ENCODE peak calls at places on chromosomes 12 and 14, in nine cellular contexts. G is T-helper 2 cell; A is WTC11; R is endothelial cell; X is central memory CD4-positive, alpha-beta T cell; V is fibroblast of mammary gland; P is stimulated activated CD4-positive, alpha-beta T cell treated with anti-CD3 and anti-CD28 coated beads, Interleukin-1b, Interleukin-23, amount 100 ng/mL, for 24 hours; Y is T47D; H is nephron progenitor cell. K is an unnamed sample.

GRCh38 chr12:88650715-88651114 is 70.4 kb upstream of the KITLG start:
- DNase-seq in G (no peak), A (no peak), R (no peak), X (no peak), V (peak; percentile 90), P (no peak), Y (peak; percentile 7), H (no peak), K (peak; percentile 32)

GRCh38 chr12:41058266-41058665 is 129.9 kb upstream of the PDZRN4 start:
- DNase-seq in G (no peak), A (no peak), R (no peak), X (no peak), V (no peak), P (no peak), Y (no peak), H (no peak), K (no peak)

GRCh38 chr14:50954811-50955372 is 10.6 kb upstream of the PYGL start:
- DNase-seq in G (no peak), A (no peak), R (no peak), X (no peak), V (peak; percentile 81), P (no peak), Y (peak; percentile 70), H (no peak), K (peak; percentile 58)

GRCh38 chr14:99427632-99428315 is 52.9 kb downstream of the SETD3 start:
- DNase-seq in G (no peak), A (no peak), R (no peak), X (no peak), V (peak; percentile 43), P (no peak), Y (no peak), H (no peak), K (no peak)

GRCh38 chr12:48183091-48183875 is at the start of gene CCDC184:
- DNase-seq in G (peak; percentile 57), A (peak; percentile 74), R (peak; percentile 58), X (peak; percentile 85), V (peak; percentile 71), P (peak; percentile 61), Y (peak; percentile 70), H (peak; percentile 68), K (peak; percentile 62)

GRCh38 chr14:91231446-91231845 is 13.1 kb downstream of the GPR68 start:
- DNase-seq in G (no peak), A (no peak), R (no peak), X (no peak), V (peak; percentile 54), P (no peak), Y (no peak), H (no peak), K (no peak)

GRCh38 chr14:99136047-99136400 is 136.0 kb downstream of the BCL11B start:
- DNase-seq in G (no peak), A (no peak), R (no peak), X (no peak), V (no peak), P (no peak), Y (no peak), H (no peak), K (no peak)

GRCh38 chr12:94638521-94638920 is 11.8 kb downstream of the TMCC3 start:
- DNase-seq in G (no peak), A (no peak), R (no peak), X (no peak), V (no peak), P (no peak), Y (no peak), H (no peak), K (no peak)

GRCh38 chr12:124087251-124088141 is 114.5 kb downstream of the ZNF664 start:
- DNase-seq in G (no peak), A (no peak), R (no peak), X (no peak), V (no peak), P (no peak), Y (no peak), H (peak; percentile 12), K (no peak)

GRCh38 chr12:29782821-29783772 is 645 bp downstream of the TMTC1 start:
- DNase-seq in G (no peak), A (peak; percentile 61), R (peak; percentile 35), X (no peak), V (peak; percentile 35), P (no peak), Y (no peak), H (peak; percentile 65), K (peak; percentile 63)

GRCh38 chr12:110234197-110235154 is 46.6 kb upstream of the ATP2A2 start:
- DNase-seq in G (no peak), A (no peak), R (no peak), X (no peak), V (no peak), P (no peak), Y (no peak), H (no peak), K (no peak)

GRCh38 chr12:123106640-123107359 is 44.1 kb downstream of the PITPNM2 start:
- DNase-seq in G (peak; percentile 16), A (no peak), R (no peak), X (peak; percentile 48), V (no peak), P (peak; percentile 50), Y (no peak), H (no peak), K (no peak)

GRCh38 chr14:93965287-93965821 is 11.0 kb downstream of the ASB2 start:
- DNase-seq in G (no peak), A (no peak), R (no peak), X (no peak), V (peak; percentile 93), P (no peak), Y (no peak), H (no peak), K (peak; percentile 62)

GRCh38 chr12:24778486-24779304 is 170.2 kb downstream of the BCAT1 start:
- DNase-seq in G (no peak), A (no peak), R (peak; percentile 6), X (no peak), V (peak; percentile 73), P (no peak), Y (peak; percentile 54), H (no peak), K (peak; percentile 75)

GRCh38 chr12:3405821-3406220 is 85.2 kb upstream of the PRMT8 start:
- DNase-seq in G (no peak), A (no peak), R (no peak), X (no peak), V (no peak), P (no peak), Y (no peak), H (no peak), K (no peak)

GRCh38 chr12:1083888-1084262 is 92.9 kb downstream of the ERC1 start:
- DNase-seq in G (no peak), A (no peak), R (no peak), X (no peak), V (peak; percentile 79), P (no peak), Y (peak; percentile 20), H (no peak), K (peak; percentile 75)

GRCh38 chr12:1702708-1703107 is 11.8 kb downstream of the ADIPOR2 start:
- DNase-seq in G (no peak), A (no peak), R (no peak), X (no peak), V (peak; percentile 6), P (no peak), Y (no peak), H (no peak), K (no peak)

GRCh38 chr14:90455100-90455571 is 58.3 kb downstream of the CALM1 start:
- DNase-seq in G (no peak), A (no peak), R (no peak), X (no peak), V (no peak), P (no peak), Y (no peak), H (peak; percentile 58), K (no peak)

GRCh38 chr12:46390881-46391280 is 18.3 kb upstream of the SLC38A2 start:
- DNase-seq in G (no peak), A (no peak), R (no peak), X (no peak), V (no peak), P (no peak), Y (no peak), H (no peak), K (no peak)

GRCh38 chr12:104422441-104422840 is 34.3 kb upstream of the CHST11 start:
- DNase-seq in G (no peak), A (no peak), R (no peak), X (no peak), V (no peak), P (no peak), Y (no peak), H (no peak), K (no peak)

GRCh38 chr14:89284368-89285058 is 132.5 kb downstream of the FOXN3 start:
- DNase-seq in G (no peak), A (no peak), R (no peak), X (no peak), V (peak; percentile 40), P (no peak), Y (no peak), H (no peak), K (no peak)

GRCh38 chr12:81974762-81975161 is 215.6 kb upstream of the PPFIA2 start:
- DNase-seq in G (no peak), A (no peak), R (no peak), X (no peak), V (no peak), P (no peak), Y (no peak), H (no peak), K (no peak)

GRCh38 chr12:23083267-23083666 is 458.3 kb downstream of the ETNK1 start:
- DNase-seq in G (no peak), A (no peak), R (no peak), X (no peak), V (peak; percentile 98), P (no peak), Y (no peak), H (no peak), K (peak; percentile 61)

GRCh38 chr12:12338528-12339168 is 11.4 kb downstream of the MANSC1 start:
- DNase-seq in G (no peak), A (no peak), R (no peak), X (no peak), V (no peak), P (no peak), Y (no peak), H (no peak), K (peak; percentile 62)

GRCh38 chr14:36818794-36819384 is 157.2 kb downstream of the PAX9 start:
- DNase-seq in G (no peak), A (no peak), R (no peak), X (no peak), V (no peak), P (no peak), Y (peak; percentile 90), H (no peak), K (peak; percentile 25)

GRCh38 chr12:104411826-104412626 is 44.7 kb upstream of the CHST11 start:
- DNase-seq in G (no peak), A (no peak), R (no peak), X (no peak), V (peak; percentile 67), P (no peak), Y (peak; percentile 37), H (no peak), K (no peak)

GRCh38 chr12:5524116-5524768 is 92.3 kb downstream of the NTF3 start:
- DNase-seq in G (no peak), A (no peak), R (no peak), X (no peak), V (no peak), P (no peak), Y (no peak), H (no peak), K (no peak)

GRCh38 chr12:8953773-8954402 is 4.4 kb upstream of the M6PR start:
- DNase-seq in G (peak; percentile 36), A (no peak), R (no peak), X (peak; percentile 92), V (no peak), P (no peak), Y (no peak), H (no peak), K (no peak)

GRCh38 chr12:13167226-13167625 is 29.3 kb upstream of the EMP1 start:
- DNase-seq in G (no peak), A (no peak), R (no peak), X (no peak), V (peak; percentile 31), P (no peak), Y (no peak), H (no peak), K (no peak)

GRCh38 chr12:132163041-132163910 is 19.0 kb downstream of the NOC4L start:
- DNase-seq in G (no peak), A (no peak), R (no peak), X (no peak), V (no peak), P (no peak), Y (no peak), H (no peak), K (no peak)

GRCh38 chr12:128365032-128365431 is 98.1 kb downstream of the TMEM132C start:
- DNase-seq in G (no peak), A (no peak), R (no peak), X (no peak), V (no peak), P (no peak), Y (no peak), H (no peak), K (no peak)